ENCODE peak calls at places on chromosomes 11 and 22, in five cellular contexts. One of them, this sample, is unnamed.

GRCh38 chr11:35363246-35364100 is 55.9 kb downstream of the SLC1A2 start:
- DNase-seq in mesendoderm: no peak
- DNase-seq in NT2/D1: no peak
- DNase-seq in HAP-1: no peak
- DNase-seq in adipocyte: peak
- DNase-seq in this sample: no peak

GRCh38 chr11:17098632-17099031 is 21.2 kb upstream of the RPS13 start:
- DNase-seq in mesendoderm: no peak
- DNase-seq in NT2/D1: no peak
- DNase-seq in HAP-1: no peak
- DNase-seq in adipocyte: no peak
- DNase-seq in this sample: no peak

GRCh38 chr22:20130319-20130718 is 1.3 kb upstream of the ZDHHC8 start:
- DNase-seq in mesendoderm: peak
- DNase-seq in NT2/D1: no peak
- DNase-seq in HAP-1: no peak
- DNase-seq in adipocyte: no peak
- DNase-seq in this sample: no peak

GRCh38 chr22:24156146-24156914 is 25.0 kb upstream of the SUSD2 start:
- DNase-seq in mesendoderm: no peak
- DNase-seq in NT2/D1: no peak
- DNase-seq in HAP-1: no peak
- DNase-seq in adipocyte: peak
- DNase-seq in this sample: no peak

GRCh38 chr11:72030428-72031045 is 31.8 kb downstream of the IL18BP start:
- DNase-seq in mesendoderm: no peak
- DNase-seq in NT2/D1: no peak
- DNase-seq in HAP-1: no peak
- DNase-seq in adipocyte: no peak
- DNase-seq in this sample: no peak

GRCh38 chr11:90468923-90469322 is 246.1 kb upstream of the CHORDC1 start:
- DNase-seq in mesendoderm: no peak
- DNase-seq in NT2/D1: no peak
- DNase-seq in HAP-1: no peak
- DNase-seq in adipocyte: no peak
- DNase-seq in this sample: no peak

GRCh38 chr11:29018631-29019030 is 910.4 kb downstream of the METTL15 start:
- DNase-seq in mesendoderm: peak
- DNase-seq in NT2/D1: no peak
- DNase-seq in HAP-1: no peak
- DNase-seq in adipocyte: peak
- DNase-seq in this sample: no peak

GRCh38 chr11:76314741-76315090 is 66.2 kb downstream of the THAP12 start:
- DNase-seq in mesendoderm: peak
- DNase-seq in NT2/D1: no peak
- DNase-seq in HAP-1: no peak
- DNase-seq in adipocyte: peak
- DNase-seq in this sample: no peak

GRCh38 chr11:134270250-134270714 is 5.9 kb upstream of the GLB1L3 start:
- DNase-seq in mesendoderm: peak
- DNase-seq in NT2/D1: no peak
- DNase-seq in HAP-1: no peak
- DNase-seq in adipocyte: no peak
- DNase-seq in this sample: no peak

GRCh38 chr22:36546932-36547331 is 18.0 kb upstream of the EIF3D start:
- DNase-seq in mesendoderm: peak
- DNase-seq in NT2/D1: no peak
- DNase-seq in HAP-1: no peak
- DNase-seq in adipocyte: peak
- DNase-seq in this sample: no peak

GRCh38 chr22:50271519-50271970 is 1.4 kb upstream of the MAPK11 start:
- DNase-seq in mesendoderm: peak
- DNase-seq in NT2/D1: no peak
- DNase-seq in HAP-1: peak
- DNase-seq in adipocyte: peak
- DNase-seq in this sample: no peak
- H3K4me3 ChIP-seq in mesendoderm: no peak
- H3K4me3 ChIP-seq in NT2/D1: no peak
- H3K4me3 ChIP-seq in HAP-1: peak
- H3K4me3 ChIP-seq in adipocyte: peak
- H3K4me3 ChIP-seq in this sample: peak

DNA sequence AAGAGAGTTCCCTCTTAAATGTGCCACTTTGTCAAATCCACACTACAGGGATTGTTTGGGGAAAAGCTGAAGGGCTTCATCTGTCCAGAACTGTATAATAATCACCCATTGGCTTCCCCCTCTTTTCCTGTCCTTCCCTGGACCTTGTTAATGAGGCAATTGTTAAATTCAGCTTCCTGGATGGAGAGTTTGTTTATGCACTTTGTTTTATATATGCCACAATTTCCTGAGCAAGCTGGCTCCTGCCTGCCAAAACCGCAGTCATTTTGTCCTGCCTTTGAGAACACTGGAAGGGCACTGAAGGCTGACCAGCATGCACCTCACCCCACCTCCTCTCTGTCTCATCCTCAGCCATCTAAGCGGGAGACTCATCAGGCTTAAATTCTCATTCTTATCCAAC is 86.2 kb downstream of the MSANTD4 start:
- DNase-seq in mesendoderm: no peak
- DNase-seq in NT2/D1: no peak
- DNase-seq in HAP-1: no peak
- DNase-seq in adipocyte: no peak
- DNase-seq in this sample: no peak
- H3K4me3 ChIP-seq in mesendoderm: no peak
- H3K4me3 ChIP-seq in NT2/D1: no peak
- H3K4me3 ChIP-seq in HAP-1: no peak
- H3K4me3 ChIP-seq in adipocyte: no peak
- H3K4me3 ChIP-seq in this sample: no peak

GRCh38 chr11:69296890-69297224 is 2.9 kb downstream of the MYEOV start:
- DNase-seq in mesendoderm: no peak
- DNase-seq in NT2/D1: no peak
- DNase-seq in HAP-1: no peak
- DNase-seq in adipocyte: no peak
- DNase-seq in this sample: no peak

GRCh38 chr11:69293819-69294505 is at the start of gene MYEOV:
- DNase-seq in mesendoderm: peak
- DNase-seq in NT2/D1: peak
- DNase-seq in HAP-1: no peak
- DNase-seq in adipocyte: peak
- DNase-seq in this sample: no peak

GRCh38 chr11:69294621-69295078 is 695 bp downstream of the MYEOV start:
- DNase-seq in mesendoderm: no peak
- DNase-seq in NT2/D1: no peak
- DNase-seq in HAP-1: no peak
- DNase-seq in adipocyte: no peak
- DNase-seq in this sample: no peak

GRCh38 chr11:69295995-69296889 is 2.3 kb downstream of the MYEOV start:
- DNase-seq in mesendoderm: no peak
- DNase-seq in NT2/D1: no peak
- DNase-seq in HAP-1: no peak
- DNase-seq in adipocyte: peak
- DNase-seq in this sample: no peak

DNA sequence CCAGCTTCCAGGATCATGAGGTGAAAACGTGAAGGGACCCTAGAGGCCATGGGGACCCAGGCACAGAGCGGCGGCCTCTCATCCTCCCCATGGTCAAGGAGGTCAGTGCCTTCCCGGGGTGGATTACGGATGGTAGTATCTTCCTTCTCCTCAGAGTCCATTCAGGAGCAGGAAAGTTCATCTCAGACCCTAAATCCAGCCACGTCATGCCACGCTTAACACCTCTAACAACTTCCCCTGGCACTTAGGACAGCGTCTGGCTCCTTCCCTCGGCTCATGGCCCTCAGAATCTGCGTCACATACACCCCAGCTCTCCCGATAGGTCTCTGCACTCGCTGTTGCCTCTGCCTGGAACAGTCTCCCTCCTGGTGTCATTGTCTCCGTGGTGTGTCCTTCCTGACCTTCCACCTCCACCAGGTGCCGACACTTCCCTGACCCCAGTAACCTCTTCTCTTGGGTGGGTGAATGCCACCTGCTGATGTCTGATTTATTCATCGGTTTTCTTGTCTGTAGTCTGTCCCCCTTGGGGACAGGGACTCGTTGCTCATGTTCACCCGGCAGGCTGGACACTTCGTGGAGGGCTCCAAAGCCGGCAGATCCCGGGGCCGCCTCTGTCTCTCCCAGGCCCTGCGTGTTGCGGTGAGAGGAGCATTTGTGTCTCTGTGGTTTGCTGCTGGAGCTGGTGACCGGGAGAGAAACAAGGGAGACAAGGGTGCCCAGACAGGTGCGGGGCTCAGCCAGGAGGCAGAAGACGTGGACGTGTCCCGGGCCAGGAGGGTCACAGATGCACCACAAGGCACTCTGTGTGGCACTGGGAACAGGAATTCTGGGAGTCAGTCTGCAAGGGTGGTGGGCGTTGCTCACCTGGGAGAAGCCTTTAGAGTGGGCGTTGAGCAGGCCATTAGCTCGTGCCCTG is 1.4 kb downstream of the MYEOV start:
- DNase-seq in mesendoderm: no peak
- DNase-seq in NT2/D1: no peak
- DNase-seq in HAP-1: no peak
- DNase-seq in adipocyte: no peak
- DNase-seq in this sample: no peak
- H3K4me3 ChIP-seq in mesendoderm: no peak
- H3K4me3 ChIP-seq in NT2/D1: no peak
- H3K4me3 ChIP-seq in HAP-1: no peak
- H3K4me3 ChIP-seq in adipocyte: no peak
- H3K4me3 ChIP-seq in this sample: peak

DNA sequence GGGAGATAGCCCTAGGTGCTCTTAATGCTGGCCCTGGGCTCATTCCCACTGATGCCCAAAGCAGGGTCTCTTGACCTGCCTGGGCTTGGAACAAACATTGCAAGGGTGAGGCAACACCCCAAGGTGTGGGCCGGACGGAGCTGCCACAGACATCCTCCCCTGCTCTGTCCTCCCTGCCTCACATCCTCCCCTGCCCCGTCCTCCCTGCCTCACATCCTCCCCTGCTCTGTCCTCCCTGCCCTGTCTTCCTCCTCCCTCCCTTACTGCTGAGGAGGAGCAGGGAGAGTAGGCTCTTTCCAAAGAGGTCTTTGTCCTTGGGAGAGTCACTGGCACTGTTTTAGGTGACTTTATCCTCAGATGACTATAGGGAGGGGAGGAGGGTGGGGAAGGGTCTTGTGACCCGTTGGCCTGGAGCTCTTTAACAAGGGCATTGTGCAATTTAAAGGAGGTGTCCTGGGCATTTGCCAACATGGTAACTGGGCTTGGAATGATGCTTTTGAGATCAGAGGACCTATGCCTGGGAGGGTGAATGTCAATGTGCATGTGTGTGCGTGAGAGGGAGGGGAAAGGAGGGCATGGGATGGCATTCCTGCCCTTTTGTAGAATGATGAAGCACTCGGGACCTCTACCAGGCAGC is 679 bp downstream of the FAM180B start:
- DNase-seq in mesendoderm: no peak
- DNase-seq in NT2/D1: no peak
- DNase-seq in HAP-1: no peak
- DNase-seq in adipocyte: no peak
- DNase-seq in this sample: no peak
- H3K4me3 ChIP-seq in mesendoderm: no peak
- H3K4me3 ChIP-seq in NT2/D1: no peak
- H3K4me3 ChIP-seq in HAP-1: no peak
- H3K4me3 ChIP-seq in adipocyte: no peak
- H3K4me3 ChIP-seq in this sample: no peak

GRCh38 chr11:116360542-116360941 is 412.2 kb downstream of the BUD13 start:
- DNase-seq in mesendoderm: no peak
- DNase-seq in NT2/D1: no peak
- DNase-seq in HAP-1: no peak
- DNase-seq in adipocyte: no peak
- DNase-seq in this sample: no peak
- H3K4me3 ChIP-seq in mesendoderm: no peak
- H3K4me3 ChIP-seq in NT2/D1: no peak
- H3K4me3 ChIP-seq in HAP-1: no peak
- H3K4me3 ChIP-seq in adipocyte: no peak
- H3K4me3 ChIP-seq in this sample: no peak

GRCh38 chr11:102121329-102121728 is 11.1 kb downstream of the YAP1 start:
- DNase-seq in mesendoderm: no peak
- DNase-seq in NT2/D1: no peak
- DNase-seq in HAP-1: no peak
- DNase-seq in adipocyte: peak
- DNase-seq in this sample: no peak
- H3K4me3 ChIP-seq in mesendoderm: no peak
- H3K4me3 ChIP-seq in NT2/D1: no peak
- H3K4me3 ChIP-seq in HAP-1: no peak
- H3K4me3 ChIP-seq in adipocyte: no peak
- H3K4me3 ChIP-seq in this sample: no peak

GRCh38 chr11:47393163-47394049 is 15.0 kb upstream of the SLC39A13 start:
- DNase-seq in mesendoderm: no peak
- DNase-seq in NT2/D1: no peak
- DNase-seq in HAP-1: no peak
- DNase-seq in adipocyte: peak
- DNase-seq in this sample: no peak

GRCh38 chr11:47394050-47394321 is 14.4 kb upstream of the SLC39A13 start:
- DNase-seq in mesendoderm: no peak
- DNase-seq in NT2/D1: no peak
- DNase-seq in HAP-1: no peak
- DNase-seq in adipocyte: no peak
- DNase-seq in this sample: no peak

GRCh38 chr11:47395225-47396048 is 13.0 kb upstream of the SLC39A13 start:
- DNase-seq in mesendoderm: no peak
- DNase-seq in NT2/D1: no peak
- DNase-seq in HAP-1: no peak
- DNase-seq in adipocyte: no peak
- DNase-seq in this sample: no peak

GRCh38 chr11:47396049-47396320 is 12.4 kb upstream of the SLC39A13 start:
- DNase-seq in mesendoderm: no peak
- DNase-seq in NT2/D1: no peak
- DNase-seq in HAP-1: no peak
- DNase-seq in adipocyte: no peak
- DNase-seq in this sample: no peak

DNA sequence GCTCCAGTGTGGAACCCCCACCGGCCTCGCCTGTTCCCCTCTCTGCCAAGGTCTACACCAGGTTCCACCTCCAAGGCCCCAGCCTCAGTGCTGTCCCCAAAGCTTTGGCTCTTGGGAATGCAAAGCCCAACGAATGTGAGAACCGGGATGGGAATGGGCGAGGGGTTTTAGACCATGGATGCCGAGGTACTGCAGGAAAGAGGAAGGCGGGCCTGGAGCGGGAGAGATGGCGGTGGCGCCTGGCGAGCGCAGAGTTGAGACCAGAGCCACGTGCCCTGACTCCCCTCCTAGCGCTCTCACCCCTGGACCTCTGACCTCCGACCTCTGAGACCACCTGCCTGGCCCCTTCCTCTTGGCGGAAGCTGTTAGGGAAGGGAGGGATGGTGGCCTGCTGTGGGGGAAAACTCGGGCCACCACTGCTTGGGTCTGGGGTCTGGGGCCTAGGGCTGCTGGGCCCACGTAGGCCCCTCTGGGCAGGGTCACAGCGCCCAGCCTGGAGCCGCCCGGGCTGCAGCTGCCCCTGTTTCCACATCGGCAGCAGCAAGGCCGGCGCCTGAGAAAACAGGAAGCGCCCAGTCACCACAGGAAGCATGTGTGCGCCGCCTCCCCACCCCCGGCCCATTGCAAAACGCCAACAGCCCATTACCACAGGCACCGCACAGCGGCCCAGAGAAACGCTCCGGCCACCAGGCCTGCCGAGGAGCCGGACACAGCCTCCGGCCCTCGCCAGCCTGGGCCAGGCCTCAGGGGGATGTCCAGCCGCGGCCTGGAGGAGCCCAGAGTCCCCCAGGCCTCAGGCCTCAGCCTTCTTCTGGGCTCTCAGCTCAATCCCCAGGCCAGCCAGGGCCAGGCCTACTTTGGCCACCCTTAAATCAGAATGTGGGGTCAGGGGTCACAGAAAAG is 13.8 kb upstream of the SLC39A13 start:
- DNase-seq in mesendoderm: no peak
- DNase-seq in NT2/D1: no peak
- DNase-seq in HAP-1: no peak
- DNase-seq in adipocyte: no peak
- DNase-seq in this sample: no peak
- H3K4me3 ChIP-seq in mesendoderm: no peak
- H3K4me3 ChIP-seq in NT2/D1: no peak
- H3K4me3 ChIP-seq in HAP-1: no peak
- H3K4me3 ChIP-seq in adipocyte: no peak
- H3K4me3 ChIP-seq in this sample: no peak